ENCODE peak calls at places on chromosomes 4 and X, in eight cellular contexts. One of them, this sample, is unnamed.

GRCh38 chr4:28006021-28006420 is 1145.4 kb downstream of the STIM2 start:
- DNase-seq in hypothalamus: no peak
- DNase-seq in suprapubic skin: no peak
- DNase-seq in COR-L47: no peak
- DNase-seq in activated CD4-positive, alpha-beta T cell treated with anti-CD3 and anti-CD28 coated beads for 36 hours: no peak
- DNase-seq in cardiac fibroblast: no peak
- DNase-seq in amygdala: no peak
- DNase-seq in mesenchymal stem cell: no peak
- DNase-seq in this sample: no peak

GRCh38 chrX:44871114-44871645 is 1.8 kb upstream of the KDM6A start:
- DNase-seq in suprapubic skin: no peak
- DNase-seq in amygdala: no peak
- DNase-seq in cardiac fibroblast: peak; percentile 14
- DNase-seq in activated CD4-positive, alpha-beta T cell treated with anti-CD3 and anti-CD28 coated beads for 36 hours: no peak
- DNase-seq in mesenchymal stem cell: peak; percentile 30
- DNase-seq in COR-L47: no peak
- DNase-seq in hypothalamus: no peak
- DNase-seq in this sample: no peak

GRCh38 chr4:87353592-87353991 is 30.9 kb upstream of the HSD17B13 start:
- DNase-seq in hypothalamus: no peak
- DNase-seq in amygdala: peak; percentile 1
- DNase-seq in cardiac fibroblast: peak; percentile 79
- DNase-seq in COR-L47: peak; percentile 4
- DNase-seq in mesenchymal stem cell: peak; percentile 62
- DNase-seq in activated CD4-positive, alpha-beta T cell treated with anti-CD3 and anti-CD28 coated beads for 36 hours: peak; percentile 69
- DNase-seq in suprapubic skin: no peak
- DNase-seq in this sample: peak; percentile 7

GRCh38 chrX:1484638-1485019 is 31.9 kb upstream of the ASMTL start:
- DNase-seq in cardiac fibroblast: no peak
- DNase-seq in COR-L47: no peak
- DNase-seq in amygdala: no peak
- DNase-seq in activated CD4-positive, alpha-beta T cell treated with anti-CD3 and anti-CD28 coated beads for 36 hours: no peak
- DNase-seq in mesenchymal stem cell: no peak
- DNase-seq in hypothalamus: no peak
- DNase-seq in suprapubic skin: no peak
- DNase-seq in this sample: no peak

GRCh38 chr4:21765810-21766407 is 182.7 kb downstream of the KCNIP4 start:
- DNase-seq in COR-L47: peak; percentile 51
- DNase-seq in activated CD4-positive, alpha-beta T cell treated with anti-CD3 and anti-CD28 coated beads for 36 hours: peak; percentile 46
- DNase-seq in mesenchymal stem cell: peak; percentile 64
- DNase-seq in cardiac fibroblast: peak; percentile 68
- DNase-seq in amygdala: peak; percentile 9
- DNase-seq in suprapubic skin: no peak
- DNase-seq in hypothalamus: peak; percentile 11
- DNase-seq in this sample: peak; percentile 22

GRCh38 chr4:8115916-8116315 is 42.7 kb downstream of the ABLIM2 start:
- DNase-seq in suprapubic skin: no peak
- DNase-seq in activated CD4-positive, alpha-beta T cell treated with anti-CD3 and anti-CD28 coated beads for 36 hours: no peak
- DNase-seq in cardiac fibroblast: no peak
- DNase-seq in COR-L47: no peak
- DNase-seq in hypothalamus: no peak
- DNase-seq in mesenchymal stem cell: no peak
- DNase-seq in amygdala: no peak
- DNase-seq in this sample: no peak

GRCh38 chr4:138222041-138222440 is 20.1 kb downstream of the SLC7A11 start:
- DNase-seq in suprapubic skin: no peak
- DNase-seq in mesenchymal stem cell: peak; percentile 88
- DNase-seq in COR-L47: no peak
- DNase-seq in activated CD4-positive, alpha-beta T cell treated with anti-CD3 and anti-CD28 coated beads for 36 hours: no peak
- DNase-seq in cardiac fibroblast: peak; percentile 87
- DNase-seq in hypothalamus: no peak
- DNase-seq in amygdala: no peak
- DNase-seq in this sample: no peak

GRCh38 chr4:91436556-91436955 is 867.2 kb upstream of the GRID2 start:
- DNase-seq in amygdala: no peak
- DNase-seq in mesenchymal stem cell: no peak
- DNase-seq in hypothalamus: no peak
- DNase-seq in COR-L47: no peak
- DNase-seq in cardiac fibroblast: no peak
- DNase-seq in suprapubic skin: no peak
- DNase-seq in activated CD4-positive, alpha-beta T cell treated with anti-CD3 and anti-CD28 coated beads for 36 hours: no peak
- DNase-seq in this sample: no peak

GRCh38 chrX:105063743-105064142 is 156.8 kb downstream of the TEX13A start:
- DNase-seq in cardiac fibroblast: no peak
- DNase-seq in hypothalamus: no peak
- DNase-seq in suprapubic skin: no peak
- DNase-seq in mesenchymal stem cell: no peak
- DNase-seq in amygdala: no peak
- DNase-seq in COR-L47: no peak
- DNase-seq in activated CD4-positive, alpha-beta T cell treated with anti-CD3 and anti-CD28 coated beads for 36 hours: no peak
- DNase-seq in this sample: no peak

GRCh38 chr4:79147251-79147650 is 178.6 kb downstream of the NAA11 start:
- DNase-seq in hypothalamus: no peak
- DNase-seq in activated CD4-positive, alpha-beta T cell treated with anti-CD3 and anti-CD28 coated beads for 36 hours: no peak
- DNase-seq in COR-L47: no peak
- DNase-seq in mesenchymal stem cell: no peak
- DNase-seq in suprapubic skin: no peak
- DNase-seq in cardiac fibroblast: no peak
- DNase-seq in amygdala: no peak
- DNase-seq in this sample: no peak

GRCh38 chr4:899556-899906 is 32.6 kb downstream of the GAK start:
- DNase-seq in cardiac fibroblast: no peak
- DNase-seq in suprapubic skin: no peak
- DNase-seq in mesenchymal stem cell: no peak
- DNase-seq in hypothalamus: no peak
- DNase-seq in amygdala: no peak
- DNase-seq in COR-L47: no peak
- DNase-seq in activated CD4-positive, alpha-beta T cell treated with anti-CD3 and anti-CD28 coated beads for 36 hours: no peak
- DNase-seq in this sample: no peak

GRCh38 chr4:147136308-147136707 is 190.6 kb upstream of the TTC29 start:
- DNase-seq in cardiac fibroblast: peak; percentile 70
- DNase-seq in suprapubic skin: no peak
- DNase-seq in activated CD4-positive, alpha-beta T cell treated with anti-CD3 and anti-CD28 coated beads for 36 hours: no peak
- DNase-seq in mesenchymal stem cell: peak; percentile 75
- DNase-seq in amygdala: no peak
- DNase-seq in COR-L47: no peak
- DNase-seq in hypothalamus: no peak
- DNase-seq in this sample: no peak

GRCh38 chr4:101221294-101221693 is 126.0 kb downstream of the PPP3CA start:
- DNase-seq in suprapubic skin: no peak
- DNase-seq in activated CD4-positive, alpha-beta T cell treated with anti-CD3 and anti-CD28 coated beads for 36 hours: no peak
- DNase-seq in COR-L47: no peak
- DNase-seq in mesenchymal stem cell: no peak
- DNase-seq in amygdala: no peak
- DNase-seq in cardiac fibroblast: no peak
- DNase-seq in hypothalamus: no peak
- DNase-seq in this sample: no peak

GRCh38 chrX:23332888-23333821 is 1.5 kb upstream of the PTCHD1 start:
- DNase-seq in hypothalamus: no peak
- DNase-seq in activated CD4-positive, alpha-beta T cell treated with anti-CD3 and anti-CD28 coated beads for 36 hours: no peak
- DNase-seq in COR-L47: peak; percentile 27
- DNase-seq in mesenchymal stem cell: no peak
- DNase-seq in cardiac fibroblast: no peak
- DNase-seq in amygdala: no peak
- DNase-seq in suprapubic skin: no peak
- DNase-seq in this sample: peak; percentile 34

GRCh38 chr4:119471259-119471658 is 149.3 kb upstream of the FABP2 start:
- DNase-seq in hypothalamus: no peak
- DNase-seq in suprapubic skin: no peak
- DNase-seq in activated CD4-positive, alpha-beta T cell treated with anti-CD3 and anti-CD28 coated beads for 36 hours: no peak
- DNase-seq in amygdala: no peak
- DNase-seq in COR-L47: no peak
- DNase-seq in mesenchymal stem cell: no peak
- DNase-seq in cardiac fibroblast: no peak
- DNase-seq in this sample: no peak

GRCh38 chrX:11111947-11112346 is 815 bp downstream of the HCCS start:
- DNase-seq in suprapubic skin: no peak
- DNase-seq in COR-L47: peak; percentile 2
- DNase-seq in amygdala: no peak
- DNase-seq in cardiac fibroblast: no peak
- DNase-seq in hypothalamus: no peak
- DNase-seq in activated CD4-positive, alpha-beta T cell treated with anti-CD3 and anti-CD28 coated beads for 36 hours: no peak
- DNase-seq in mesenchymal stem cell: no peak
- DNase-seq in this sample: no peak

GRCh38 chr4:177263818-177264217 is 45.9 kb upstream of the NEIL3 start:
- DNase-seq in suprapubic skin: no peak
- DNase-seq in cardiac fibroblast: no peak
- DNase-seq in amygdala: no peak
- DNase-seq in activated CD4-positive, alpha-beta T cell treated with anti-CD3 and anti-CD28 coated beads for 36 hours: no peak
- DNase-seq in hypothalamus: no peak
- DNase-seq in COR-L47: no peak
- DNase-seq in mesenchymal stem cell: no peak
- DNase-seq in this sample: no peak

GRCh38 chrX:73562458-73562857 is 539 bp upstream of the CHIC1 start:
- DNase-seq in cardiac fibroblast: peak; percentile 12
- DNase-seq in COR-L47: no peak
- DNase-seq in activated CD4-positive, alpha-beta T cell treated with anti-CD3 and anti-CD28 coated beads for 36 hours: no peak
- DNase-seq in amygdala: no peak
- DNase-seq in suprapubic skin: no peak
- DNase-seq in hypothalamus: no peak
- DNase-seq in mesenchymal stem cell: no peak
- DNase-seq in this sample: no peak

GRCh38 chr4:1399508-1400190 is 6.6 kb downstream of the NKX1-1 start:
- DNase-seq in COR-L47: no peak
- DNase-seq in cardiac fibroblast: no peak
- DNase-seq in activated CD4-positive, alpha-beta T cell treated with anti-CD3 and anti-CD28 coated beads for 36 hours: no peak
- DNase-seq in hypothalamus: no peak
- DNase-seq in suprapubic skin: no peak
- DNase-seq in mesenchymal stem cell: no peak
- DNase-seq in amygdala: no peak
- DNase-seq in this sample: no peak

GRCh38 chr4:337932-338758 is 531 bp downstream of the ZNF141 start:
- DNase-seq in suprapubic skin: no peak
- DNase-seq in COR-L47: no peak
- DNase-seq in hypothalamus: peak; percentile 12
- DNase-seq in mesenchymal stem cell: peak; percentile 72
- DNase-seq in amygdala: no peak
- DNase-seq in cardiac fibroblast: peak; percentile 37
- DNase-seq in activated CD4-positive, alpha-beta T cell treated with anti-CD3 and anti-CD28 coated beads for 36 hours: peak; percentile 70
- DNase-seq in this sample: no peak

GRCh38 chr4:135917016-135917415 is 1615.3 kb downstream of the PCDH18 start:
- DNase-seq in COR-L47: no peak
- DNase-seq in activated CD4-positive, alpha-beta T cell treated with anti-CD3 and anti-CD28 coated beads for 36 hours: no peak
- DNase-seq in suprapubic skin: no peak
- DNase-seq in mesenchymal stem cell: no peak
- DNase-seq in amygdala: no peak
- DNase-seq in cardiac fibroblast: peak; percentile 7
- DNase-seq in hypothalamus: no peak
- DNase-seq in this sample: no peak

GRCh38 chr4:133483600-133484246 is 334.6 kb downstream of the PCDH10 start:
- DNase-seq in activated CD4-positive, alpha-beta T cell treated with anti-CD3 and anti-CD28 coated beads for 36 hours: no peak
- DNase-seq in suprapubic skin: no peak
- DNase-seq in mesenchymal stem cell: peak; percentile 62
- DNase-seq in amygdala: no peak
- DNase-seq in cardiac fibroblast: peak; percentile 36
- DNase-seq in COR-L47: peak; percentile 17
- DNase-seq in hypothalamus: no peak
- DNase-seq in this sample: no peak

GRCh38 chr4:162458051-162458450 is 294.3 kb upstream of the FSTL5 start:
- DNase-seq in mesenchymal stem cell: no peak
- DNase-seq in cardiac fibroblast: no peak
- DNase-seq in activated CD4-positive, alpha-beta T cell treated with anti-CD3 and anti-CD28 coated beads for 36 hours: no peak
- DNase-seq in COR-L47: no peak
- DNase-seq in suprapubic skin: no peak
- DNase-seq in amygdala: no peak
- DNase-seq in hypothalamus: no peak
- DNase-seq in this sample: no peak

GRCh38 chr4:112410364-112410763 is 105.6 kb downstream of the NEUROG2 start:
- DNase-seq in mesenchymal stem cell: no peak
- DNase-seq in COR-L47: no peak
- DNase-seq in cardiac fibroblast: no peak
- DNase-seq in amygdala: no peak
- DNase-seq in suprapubic skin: no peak
- DNase-seq in activated CD4-positive, alpha-beta T cell treated with anti-CD3 and anti-CD28 coated beads for 36 hours: no peak
- DNase-seq in hypothalamus: no peak
- DNase-seq in this sample: no peak

GRCh38 chrX:139758250-139758649 is 50.3 kb upstream of the MCF2 start:
- DNase-seq in activated CD4-positive, alpha-beta T cell treated with anti-CD3 and anti-CD28 coated beads for 36 hours: no peak
- DNase-seq in hypothalamus: no peak
- DNase-seq in suprapubic skin: no peak
- DNase-seq in mesenchymal stem cell: no peak
- DNase-seq in COR-L47: no peak
- DNase-seq in cardiac fibroblast: no peak
- DNase-seq in amygdala: no peak
- DNase-seq in this sample: no peak

GRCh38 chrX:115690554-115691216 is 129.7 kb downstream of the PLS3 start:
- DNase-seq in amygdala: peak; percentile 1
- DNase-seq in mesenchymal stem cell: peak; percentile 77
- DNase-seq in cardiac fibroblast: peak; percentile 91
- DNase-seq in hypothalamus: peak; percentile 33
- DNase-seq in COR-L47: peak; percentile 44
- DNase-seq in suprapubic skin: peak; percentile 69
- DNase-seq in activated CD4-positive, alpha-beta T cell treated with anti-CD3 and anti-CD28 coated beads for 36 hours: peak; percentile 58
- DNase-seq in this sample: peak; percentile 46

GRCh38 chrX:107596651-107597050 is 31.7 kb upstream of the PRPS1 start:
- DNase-seq in hypothalamus: no peak
- DNase-seq in COR-L47: no peak
- DNase-seq in mesenchymal stem cell: no peak
- DNase-seq in cardiac fibroblast: no peak
- DNase-seq in activated CD4-positive, alpha-beta T cell treated with anti-CD3 and anti-CD28 coated beads for 36 hours: no peak
- DNase-seq in suprapubic skin: no peak
- DNase-seq in amygdala: no peak
- DNase-seq in this sample: no peak

GRCh38 chr4:3525532-3526430 is 6.4 kb downstream of the LRPAP1 start:
- DNase-seq in suprapubic skin: no peak
- DNase-seq in amygdala: no peak
- DNase-seq in hypothalamus: no peak
- DNase-seq in activated CD4-positive, alpha-beta T cell treated with anti-CD3 and anti-CD28 coated beads for 36 hours: no peak
- DNase-seq in mesenchymal stem cell: no peak
- DNase-seq in COR-L47: no peak
- DNase-seq in cardiac fibroblast: no peak
- DNase-seq in this sample: no peak

GRCh38 chr4:80093563-80093962 is 20.5 kb upstream of the ANTXR2 start:
- DNase-seq in amygdala: no peak
- DNase-seq in mesenchymal stem cell: no peak
- DNase-seq in cardiac fibroblast: no peak
- DNase-seq in suprapubic skin: no peak
- DNase-seq in COR-L47: no peak
- DNase-seq in hypothalamus: no peak
- DNase-seq in activated CD4-positive, alpha-beta T cell treated with anti-CD3 and anti-CD28 coated beads for 36 hours: no peak
- DNase-seq in this sample: no peak

GRCh38 chrX:16558489-16558888 is 91.5 kb upstream of the S100G start:
- DNase-seq in cardiac fibroblast: no peak
- DNase-seq in COR-L47: no peak
- DNase-seq in hypothalamus: no peak
- DNase-seq in mesenchymal stem cell: no peak
- DNase-seq in amygdala: no peak
- DNase-seq in activated CD4-positive, alpha-beta T cell treated with anti-CD3 and anti-CD28 coated beads for 36 hours: no peak
- DNase-seq in suprapubic skin: no peak
- DNase-seq in this sample: no peak

This sample was measured in NCI-H748 treated with DMSO at 0.1 percent for 48 hours.